ENCODE peak calls at places on chromosomes 6 and 20, in eight cellular contexts. Q is AG04450; J is A549; K is hepatocyte; O is OCI-LY7; A is left kidney; X is stimulated activated CD4-positive, alpha-beta T cell treated with anti-CD3 and anti-CD28 coated beads, Interleukin-1b, Interleukin-23, amount 100 ng/mL, for 48 hours; N is upper lobe of right lung. D is an unnamed sample.

GRCh38 chr6:37705239-37706051 is 7.8 kb upstream of the MDGA1 start:
- DNase-seq in J (peak; percentile 77), X (peak; percentile 76), A (peak; percentile 96), N (peak; percentile 88), O (no peak), Q (no peak), K (peak; percentile 90), D (peak; percentile 53)

GRCh38 chr6:125930810-125931418 is 25.7 kb upstream of the HINT3 start:
- DNase-seq in A (no peak), O (no peak), J (no peak), Q (peak; percentile 41), X (no peak), N (no peak), K (no peak), D (no peak)

GRCh38 chr6:8275667-8276066 is 159.7 kb downstream of the SLC35B3 start:
- DNase-seq in O (no peak), X (no peak), N (no peak), J (no peak), A (no peak), Q (no peak), K (no peak), D (no peak)

GRCh38 chr20:63189846-63190559 is 25.9 kb downstream of the YTHDF1 start:
- DNase-seq in J (no peak), X (no peak), Q (no peak), N (no peak), A (no peak), O (no peak), K (no peak), D (no peak)

GRCh38 chr6:156617376-156617775 is 159.8 kb upstream of the ARID1B start:
- DNase-seq in X (no peak), J (peak; percentile 9), O (no peak), Q (no peak), N (no peak), K (peak; percentile 72), A (peak; percentile 64), D (no peak)

GRCh38 chr20:32674362-32674789 is 635 bp upstream of the C20orf203 start:
- DNase-seq in K (peak; percentile 84), O (peak; percentile 83), N (no peak), A (peak; percentile 68), J (peak; percentile 66), X (peak; percentile 68), Q (no peak), D (peak; percentile 82)

GRCh38 chr6:52922161-52922560 is 12.7 kb upstream of the GSTA3 start:
- DNase-seq in J (no peak), K (no peak), A (no peak), N (no peak), X (no peak), Q (no peak), O (no peak), D (no peak)

GRCh38 chr6:4100655-4101054 is 21.7 kb upstream of the FAM217A start:
- DNase-seq in Q (no peak), O (no peak), N (no peak), K (no peak), A (no peak), X (no peak), J (no peak), D (no peak)

GRCh38 chr20:31363295-31363694 is 5.1 kb upstream of the DEFB118 start:
- DNase-seq in K (no peak), J (no peak), O (no peak), A (no peak), Q (no peak), X (no peak), N (no peak), D (no peak)

GRCh38 chr6:105402090-105402980 is 547 bp downstream of the PREP start:
- DNase-seq in A (no peak), Q (no peak), O (peak; percentile 49), X (peak; percentile 24), N (peak; percentile 62), K (peak; percentile 49), J (peak; percentile 41), D (peak; percentile 7)

GRCh38 chr6:143159001-143159400 is 98.3 kb downstream of the AIG1 start:
- DNase-seq in K (no peak), J (no peak), O (no peak), X (no peak), N (no peak), Q (no peak), A (no peak), D (no peak)

GRCh38 chr6:135534773-135535380 is 37.3 kb upstream of the AHI1 start:
- DNase-seq in N (no peak), X (no peak), K (no peak), O (no peak), J (no peak), A (no peak), Q (no peak), D (peak; percentile 51)

GRCh38 chr6:133201231-133201630 is 39.9 kb upstream of the EYA4 start:
- DNase-seq in A (no peak), X (no peak), Q (no peak), J (no peak), N (no peak), O (no peak), K (no peak), D (no peak)

GRCh38 chr6:91483415-91483814 is 896.5 kb upstream of the MAP3K7 start:
- DNase-seq in Q (no peak), J (no peak), N (no peak), X (no peak), A (no peak), K (no peak), O (no peak), D (no peak)

GRCh38 chr20:54343634-54344033 is 131.8 kb upstream of the DOK5 start:
- DNase-seq in Q (no peak), O (no peak), J (no peak), X (no peak), A (no peak), N (no peak), K (no peak), D (no peak)

GRCh38 chr6:148984516-148985056 is 237.8 kb downstream of the UST start:
- DNase-seq in Q (no peak), O (no peak), X (no peak), K (no peak), A (no peak), J (no peak), N (no peak), D (no peak)

GRCh38 chr6:139373154-139373927 is 1.1 kb downstream of the CITED2 start:
- DNase-seq in N (peak; percentile 86), J (peak; percentile 60), Q (no peak), A (peak; percentile 85), K (peak; percentile 77), O (peak; percentile 88), X (peak; percentile 81), D (peak; percentile 53)

GRCh38 chr6:33700391-33701050 is 11.0 kb downstream of the UQCC2 start:
- DNase-seq in K (peak; percentile 88), N (peak; percentile 84), X (peak; percentile 74), O (peak; percentile 87), A (peak; percentile 89), Q (peak; percentile 26), J (peak; percentile 77), D (peak; percentile 78)

GRCh38 chr6:11798096-11798495 is 19.5 kb upstream of the ADTRP start:
- DNase-seq in X (no peak), O (no peak), K (no peak), N (no peak), Q (no peak), J (no peak), A (no peak), D (no peak)

GRCh38 chr6:157613011-157613522 is 210.0 kb upstream of the SNX9 start:
- DNase-seq in A (no peak), J (peak; percentile 73), K (peak; percentile 56), O (no peak), N (no peak), X (no peak), Q (peak; percentile 64), D (peak; percentile 86)

GRCh38 chr20:50260480-50261221 is 70.0 kb downstream of the CEBPB start:
- DNase-seq in K (no peak), J (no peak), Q (no peak), X (no peak), N (no peak), O (no peak), A (no peak), D (no peak)

GRCh38 chr6:134619789-134620188 is 301.9 kb upstream of the SGK1 start:
- DNase-seq in Q (peak; percentile 53), O (no peak), A (no peak), N (no peak), K (no peak), X (no peak), J (no peak), D (peak; percentile 18)

GRCh38 chr6:10412948-10413849 is 1.7 kb downstream of the TFAP2A start:
- DNase-seq in A (no peak), J (peak; percentile 32), X (no peak), Q (no peak), N (peak; percentile 77), K (peak; percentile 67), O (peak; percentile 21), D (peak; percentile 88)

GRCh38 chr6:106702451-106703110 is 73.2 kb downstream of the QRSL1 start:
- DNase-seq in K (peak; percentile 37), N (no peak), X (no peak), J (no peak), Q (no peak), A (peak; percentile 79), O (peak; percentile 99), D (no peak)